ENCODE peak calls at places on chromosomes 5 and 9, in ten cellular contexts. Q is adipocyte; X is SHP77; U is activated CD8-positive, alpha-beta memory T cell treated with anti-CD3 and anti-CD28 coated beads for 24 hours; E is fibroblast of lung; D is SJSA1; B is GM13977; T is ACHN; J is NCI-H82; I is SW480. F is an unnamed sample.

GRCh38 chr5:129718766-129719165 is 29.1 kb upstream of the MINAR2 start:
- DNase-seq in Q (peak; percentile 10), X (no peak), U (no peak), E (peak; percentile 36), I (no peak), T (no peak), B (no peak), J (no peak), D (no peak), F (no peak)

GRCh38 chr5:3517331-3517730 is 78.3 kb upstream of the IRX1 start:
- DNase-seq in J (no peak), Q (no peak), B (no peak), E (no peak), X (no peak), I (peak; percentile 32), T (no peak), D (no peak), U (no peak), F (no peak)

GRCh38 chr5:6759401-6759800 is 46.2 kb downstream of the TENT4A start:
- DNase-seq in I (peak; percentile 12), T (peak; percentile 83), D (peak; percentile 36), U (no peak), Q (no peak), J (no peak), X (peak; percentile 18), B (peak; percentile 20), E (no peak), F (no peak)

GRCh38 chr9:127950513-127951210 is 13.0 kb upstream of the DPM2 start:
- DNase-seq in B (no peak), Q (no peak), X (no peak), D (no peak), T (no peak), E (no peak), I (peak; percentile 81), U (no peak), J (no peak), F (no peak)

GRCh38 chr9:19137282-19137681 is 10.0 kb upstream of the PLIN2 start:
- DNase-seq in X (no peak), Q (peak; percentile 43), I (no peak), E (peak; percentile 59), J (no peak), D (no peak), T (no peak), B (no peak), U (no peak), F (no peak)

GRCh38 chr5:77418601-77419591 is 73.2 kb downstream of the WDR41 start:
- DNase-seq in U (no peak), J (no peak), B (no peak), D (no peak), E (no peak), Q (peak; percentile 27), T (no peak), I (no peak), X (no peak), F (no peak)

GRCh38 chr9:27771803-27772545 is 198.7 kb upstream of the C9orf72 start:
- DNase-seq in D (peak; percentile 12), X (peak; percentile 71), E (no peak), U (no peak), Q (no peak), T (no peak), I (peak; percentile 9), B (no peak), J (no peak), F (no peak)

GRCh38 chr9:131707677-131708612 is 31.9 kb downstream of the RAPGEF1 start:
- DNase-seq in J (no peak), Q (peak; percentile 65), T (peak; percentile 33), I (no peak), D (peak; percentile 52), X (peak; percentile 31), U (no peak), E (peak; percentile 83), B (no peak), F (peak; percentile 46)

GRCh38 chr9:113152699-113153098 is 1.9 kb downstream of the SLC31A2 start:
- DNase-seq in E (no peak), J (no peak), Q (no peak), T (no peak), X (no peak), U (no peak), D (no peak), B (no peak), I (no peak), F (no peak)

GRCh38 chr5:134394932-134395331 is 16.7 kb downstream of the CDKN2AIPNL start:
- DNase-seq in B (no peak), E (no peak), I (no peak), D (peak; percentile 22), J (no peak), T (peak; percentile 39), Q (no peak), X (no peak), U (no peak), F (no peak)

GRCh38 chr5:115096034-115096769 is 73.5 kb downstream of the TRIM36 start:
- DNase-seq in J (no peak), B (no peak), T (no peak), Q (no peak), I (no peak), U (no peak), E (no peak), D (no peak), X (peak; percentile 19), F (peak; percentile 9)

GRCh38 chr9:85741112-85741874 is 461 bp downstream of the AGTPBP1 start:
- DNase-seq in J (peak; percentile 79), X (peak; percentile 50), E (peak; percentile 9), D (peak; percentile 81), I (peak; percentile 49), T (peak; percentile 35), U (no peak), B (peak; percentile 69), Q (peak; percentile 60), F (peak; percentile 70)

GRCh38 chr5:4613440-4613839 is 526.7 kb upstream of the ADAMTS16 start:
- DNase-seq in T (no peak), E (no peak), D (no peak), U (no peak), J (no peak), B (no peak), Q (no peak), X (no peak), I (no peak), F (peak; percentile 27)

GRCh38 chr5:6291961-6292360 is 86.4 kb downstream of the MED10 start:
- DNase-seq in T (peak; percentile 43), E (no peak), J (peak; percentile 79), X (peak; percentile 79), B (no peak), I (peak; percentile 71), D (no peak), Q (no peak), U (no peak), F (peak; percentile 65)

GRCh38 chr9:111868475-111868874 is 28.1 kb upstream of the UGCG start:
- DNase-seq in J (no peak), Q (no peak), B (no peak), D (no peak), U (no peak), E (no peak), T (no peak), X (no peak), I (no peak), F (no peak)

GRCh38 chr9:130128251-130128650 is 44.0 kb upstream of the NCS1 start:
- DNase-seq in X (no peak), J (no peak), D (peak; percentile 17), U (peak; percentile 80), E (no peak), T (peak; percentile 2), I (no peak), Q (peak; percentile 31), B (peak; percentile 41), F (peak; percentile 20)

GRCh38 chr9:115202960-115203751 is 85.2 kb upstream of the TNC start:
- DNase-seq in B (no peak), D (peak; percentile 7), Q (peak; percentile 90), I (no peak), E (peak; percentile 69), U (no peak), X (peak; percentile 67), J (no peak), T (no peak), F (no peak)